ENCODE peak calls at places on chromosomes 4 and X, in four cellular contexts. E is left ventricle myocardium inferior, B is suprapubic skin, S is uterus. A is an unnamed sample.

GRCh38 chrX:21881881-21882574 is 26.2 kb downstream of the YY2 start:
- DNase-seq in E (no peak), B (no peak), S (no peak), A (no peak)

GRCh38 chr4:1174941-1175634 is 2.7 kb upstream of the SPON2 start:
- DNase-seq in B (peak), E (no peak), S (no peak), A (no peak)

GRCh38 chr4:2243682-2244380 is 1.9 kb upstream of the HAUS3 start:
- DNase-seq in S (peak), E (peak), B (peak), A (peak)

GRCh38 chr4:76585897-76586360 is 150.9 kb downstream of the SHROOM3 start:
- DNase-seq in E (peak), B (peak), S (peak), A (peak)

GRCh38 chr4:38730830-38731646 is 51.8 kb downstream of the TLR10 start:
- DNase-seq in E (peak), B (peak), S (peak), A (peak)

GRCh38 chrX:3280706-3281105 is 65.7 kb downstream of the MXRA5 start:
- DNase-seq in S (no peak), B (no peak), E (no peak), A (no peak)

GRCh38 chr4:17448689-17449088 is 63.2 kb downstream of the QDPR start:
- DNase-seq in S (no peak), B (no peak), E (no peak), A (no peak)

GRCh38 chrX:115023811-115024210 is 6.4 kb upstream of the IL13RA2 start:
- DNase-seq in B (no peak), E (no peak), S (no peak), A (no peak)

GRCh38 chrX:41303013-41303412 is 30.9 kb upstream of the DDX3X start:
- DNase-seq in S (no peak), B (no peak), E (no peak), A (no peak)

GRCh38 chr4:45063701-45064100 is 337.3 kb upstream of the GNPDA2 start:
- DNase-seq in S (no peak), E (no peak), B (no peak), A (no peak)

GRCh38 chrX:104013606-104014005 is at the start of gene H2BW1:
- DNase-seq in S (no peak), B (no peak), E (no peak), A (no peak)

GRCh38 chr4:17476811-17477210 is 35.1 kb downstream of the QDPR start:
- DNase-seq in S (no peak), E (no peak), B (no peak), A (no peak)

GRCh38 chr4:101961144-101961543 is 170.6 kb downstream of the BANK1 start:
- DNase-seq in B (no peak), S (no peak), E (no peak), A (no peak)

GRCh38 chrX:70096052-70096451 is 33.8 kb downstream of the OTUD6A start:
- DNase-seq in E (no peak), B (no peak), S (no peak), A (no peak)

GRCh38 chrX:46589977-46590723 is 16.6 kb downstream of the CHST7 start:
- DNase-seq in E (no peak), S (no peak), B (no peak), A (no peak)

GRCh38 chr4:69749771-69750170 is 10.6 kb downstream of the SULT1B1 start:
- DNase-seq in B (no peak), E (no peak), S (no peak), A (no peak)

GRCh38 chr4:3128976-3129375 is 54.5 kb downstream of the HTT start:
- DNase-seq in E (no peak), B (no peak), S (no peak), A (no peak)

GRCh38 chrX:104435249-104435648 is 130.8 kb upstream of the IL1RAPL2 start:
- DNase-seq in B (no peak), E (no peak), S (no peak), A (no peak)

GRCh38 chr4:8648816-8649630 is 56.5 kb downstream of the CPZ start:
- DNase-seq in E (no peak), S (peak), B (no peak), A (no peak)

GRCh38 chr4:172547724-172548123 is 620.9 kb upstream of the GALNT7 start:
- DNase-seq in E (no peak), B (no peak), S (no peak), A (no peak)

GRCh38 chrX:118240359-118240758 is 105.5 kb upstream of the WDR44 start:
- DNase-seq in E (peak), S (no peak), B (no peak), A (no peak)

GRCh38 chr4:106671711-106672110 is 303.1 kb upstream of the GIMD1 start:
- DNase-seq in S (no peak), E (no peak), B (no peak), A (no peak)

GRCh38 chrX:37455381-37455780 is 106.2 kb downstream of the PRRG1 start:
- DNase-seq in S (no peak), E (no peak), B (no peak), A (no peak)

GRCh38 chrX:132636080-132636479 is 147.2 kb upstream of the MBNL3 start:
- DNase-seq in E (no peak), B (no peak), S (no peak), A (no peak)

GRCh38 chrX:132634521-132634920 is 145.7 kb upstream of the MBNL3 start:
- DNase-seq in B (no peak), E (no peak), S (no peak), A (no peak)

DNA sequence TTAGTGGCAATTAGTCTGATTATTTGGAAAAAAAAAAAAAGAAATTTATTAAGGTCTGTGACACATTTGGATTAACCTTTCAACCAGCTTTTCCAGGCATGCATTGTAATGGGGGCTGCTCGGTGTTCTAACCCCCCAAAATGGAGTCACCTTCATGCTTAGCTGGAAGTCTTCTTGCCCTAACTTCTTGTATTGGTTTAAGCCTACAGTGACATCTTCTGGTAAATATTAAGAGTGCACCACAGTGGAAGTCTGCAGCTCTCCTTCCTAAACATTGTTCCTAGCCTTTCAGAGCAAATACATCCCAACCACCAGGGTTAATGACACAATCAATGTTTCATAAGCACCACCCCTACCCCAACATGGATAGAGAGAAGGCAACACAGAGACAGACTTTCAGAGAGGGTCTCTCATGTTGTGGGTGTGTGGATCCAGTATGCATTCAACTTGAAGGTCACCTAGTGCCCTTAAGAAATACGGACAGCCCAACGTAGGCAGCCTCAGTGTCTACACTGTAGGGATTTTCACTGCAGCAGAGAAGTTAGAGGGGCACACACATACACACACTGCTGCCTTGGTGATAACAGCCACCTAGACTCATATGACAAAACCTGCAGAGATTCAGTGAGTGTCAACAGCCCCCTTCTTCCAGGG is 142.9 kb upstream of the MBNL3 start:
- DNase-seq in S (no peak), B (no peak), E (no peak), A (no peak)
- TF ChIP-seq CTCF in S (peak), B (peak), E (peak), A (peak)

DNA sequence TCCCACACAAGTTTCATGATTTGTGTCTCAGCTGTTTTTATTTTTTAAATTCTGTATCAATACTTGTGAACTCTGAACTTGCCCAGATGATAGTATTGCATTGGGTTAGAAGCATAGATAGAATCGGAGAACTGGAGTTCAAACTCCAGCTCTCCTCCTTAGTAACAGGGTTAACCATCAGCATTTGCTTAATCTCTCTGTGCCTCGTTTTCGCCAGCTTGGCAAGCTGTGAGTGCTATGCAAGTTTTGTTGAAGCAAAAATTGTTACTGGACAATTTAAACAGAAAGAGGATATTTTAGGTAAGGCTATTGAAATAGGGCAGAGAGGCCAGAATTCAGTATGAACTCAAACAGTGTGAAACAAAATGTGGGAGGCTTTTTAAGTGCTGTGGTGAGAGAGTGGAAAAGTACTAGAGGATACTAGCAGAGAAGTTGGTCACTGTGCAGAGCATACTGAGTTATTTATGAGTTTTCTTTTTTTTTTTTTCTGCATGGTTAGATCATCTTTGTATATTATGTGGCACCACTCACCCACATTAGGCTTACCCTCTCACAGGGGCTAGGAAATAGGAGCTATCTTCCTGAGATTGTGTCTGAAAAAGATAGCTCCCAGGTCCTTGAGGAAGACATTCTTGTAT is 1126.5 kb downstream of the FAT4 start:
- DNase-seq in S (no peak), B (no peak), E (no peak), A (no peak)
- H3K27ac ChIP-seq in S (no peak), B (no peak), E (peak), A (no peak)

GRCh38 chrX:86149089-86149488 is 838 bp downstream of the DACH2 start:
- DNase-seq in S (no peak), B (no peak), E (no peak), A (no peak)

GRCh38 chrX:86154586-86154985 is 6.3 kb downstream of the DACH2 start:
- DNase-seq in E (no peak), B (no peak), S (no peak), A (no peak)

GRCh38 chrX:86146102-86146501 is 2.1 kb upstream of the DACH2 start:
- DNase-seq in S (no peak), E (no peak), B (no peak), A (no peak)

GRCh38 chrX:86148024-86148511 is at the start of gene DACH2:
- DNase-seq in B (peak), S (peak), E (peak), A (peak)

DNA sequence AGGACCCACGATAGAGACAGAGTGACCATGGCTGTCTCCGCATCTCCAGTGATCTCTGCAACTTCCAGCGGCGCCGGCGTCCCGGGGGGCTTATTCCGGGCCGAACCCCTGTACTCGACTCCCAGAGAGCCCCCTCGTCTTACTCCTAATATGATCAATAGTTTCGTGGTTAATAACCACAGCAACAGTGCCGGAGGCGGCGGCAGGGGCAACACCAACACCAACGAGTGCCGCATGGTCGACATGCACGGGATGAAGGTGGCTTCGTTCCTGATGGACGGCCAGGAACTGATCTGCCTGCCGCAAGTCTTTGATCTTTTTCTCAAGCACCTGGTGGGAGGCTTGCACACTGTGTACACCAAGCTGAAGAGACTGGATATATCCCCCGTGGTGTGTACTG is 343 bp downstream of the DACH2 start:
- DNase-seq in B (no peak), S (no peak), E (no peak), A (no peak)
- H3K4me3 ChIP-seq in B (peak), S (peak), E (peak), A (no peak)

GRCh38 chr4:92600638-92601037 is 296.9 kb downstream of the GRID2 start:
- DNase-seq in B (no peak), E (no peak), S (no peak), A (no peak)
- TF ChIP-seq CTCF in B (no peak), E (no peak), S (no peak), A (no peak)